ENCODE peak calls at places on chromosomes 7 and 10, in seven cellular contexts. C, R, Y, E, M, G and N are unnamed samples.

GRCh38 chr10:4352566-4352961 is 473.4 kb upstream of the AKR1E2 start:
- DNase-seq in G (no peak), R (no peak), E (no peak), C (no peak), Y (no peak), M (no peak), N (no peak)

GRCh38 chr7:13181221-13181620 is 493.8 kb downstream of the ARL4A start:
- DNase-seq in M (no peak), C (no peak), G (no peak), Y (peak), R (no peak), E (no peak), N (no peak)

GRCh38 chr10:46536171-46536570 is 20.3 kb downstream of the GPRIN2 start:
- DNase-seq in Y (no peak), R (no peak), G (no peak), C (no peak), E (no peak), M (no peak), N (no peak)

GRCh38 chr7:27199820-27200760 is at the start of gene HOXA13:
- DNase-seq in E (no peak), R (no peak), G (peak), C (peak), M (no peak), Y (peak), N (no peak)

GRCh38 chr10:130023454-130024230 is 59.6 kb upstream of the EBF3 start:
- DNase-seq in R (no peak), C (peak), M (no peak), E (no peak), G (no peak), Y (no peak), N (no peak)

GRCh38 chr7:77684030-77684429 is 12.2 kb upstream of the RSBN1L start:
- DNase-seq in M (no peak), C (no peak), Y (no peak), E (no peak), R (no peak), G (no peak), N (no peak)

GRCh38 chr7:47390914-47391313 is 191.0 kb downstream of the TNS3 start:
- DNase-seq in R (no peak), G (no peak), C (no peak), Y (no peak), M (no peak), E (no peak), N (no peak)

GRCh38 chr10:86389441-86390193 is 23.0 kb upstream of the GRID1 start:
- DNase-seq in G (no peak), E (peak), Y (no peak), R (no peak), C (no peak), M (peak), N (no peak)

GRCh38 chr7:84364708-84365107 is 170.1 kb upstream of the SEMA3A start:
- DNase-seq in R (no peak), G (no peak), M (no peak), E (no peak), C (no peak), Y (no peak), N (no peak)

GRCh38 chr10:28240400-28240799 is 62.5 kb downstream of the MPP7 start:
- DNase-seq in R (no peak), C (no peak), Y (no peak), E (no peak), G (no peak), M (no peak), N (no peak)

GRCh38 chr7:83119496-83119895 is 43.2 kb downstream of the PCLO start:
- DNase-seq in G (no peak), R (no peak), Y (no peak), M (no peak), C (no peak), E (no peak), N (peak)

GRCh38 chr7:81721428-81721827 is 48.4 kb downstream of the HGF start:
- DNase-seq in E (no peak), C (no peak), Y (no peak), M (no peak), G (no peak), R (no peak), N (no peak)

GRCh38 chr10:107809889-107810288 is 645.4 kb upstream of the SORCS1 start:
- DNase-seq in E (no peak), C (no peak), Y (no peak), M (no peak), R (no peak), G (no peak), N (no peak)

GRCh38 chr10:28939352-28940157 is 262.2 kb downstream of the BAMBI start:
- DNase-seq in G (peak), E (no peak), Y (peak), M (no peak), C (no peak), R (no peak), N (peak)

GRCh38 chr10:7826971-7827370 is 8.7 kb downstream of the TAF3 start:
- DNase-seq in G (no peak), Y (no peak), R (no peak), M (no peak), E (no peak), C (no peak), N (peak)

GRCh38 chr10:119423510-119423874 is 119.0 kb downstream of the RGS10 start:
- DNase-seq in Y (no peak), E (no peak), R (no peak), G (no peak), C (no peak), M (no peak), N (no peak)

GRCh38 chr10:69515699-69516547 is 57.3 kb downstream of the NEUROG3 start:
- DNase-seq in G (peak), Y (peak), R (peak), E (peak), C (no peak), M (peak), N (peak)

GRCh38 chr10:14701466-14701865 is 73.2 kb downstream of the FAM107B start:
- DNase-seq in G (no peak), M (no peak), E (no peak), R (no peak), C (no peak), Y (no peak), N (no peak)

GRCh38 chr10:118871244-118871865 is 116.6 kb upstream of the CACUL1 start:
- DNase-seq in E (no peak), R (no peak), G (no peak), M (no peak), Y (no peak), C (no peak), N (no peak)

GRCh38 chr7:5701085-5701914 is 80.2 kb downstream of the RNF216 start:
- DNase-seq in R (peak), C (no peak), Y (no peak), G (no peak), E (peak), M (peak), N (peak)

GRCh38 chr7:149422065-149422913 is 38.6 kb downstream of the ZNF777 start:
- DNase-seq in Y (peak), E (peak), M (peak), G (peak), R (peak), C (peak), N (peak)

GRCh38 chr7:92155108-92155755 is 21.0 kb upstream of the CYP51A1 start:
- DNase-seq in E (no peak), Y (no peak), G (no peak), M (no peak), C (no peak), R (no peak), N (no peak)

GRCh38 chr10:69458426-69459100 is 7.3 kb downstream of the TSPAN15 start:
- DNase-seq in E (no peak), C (no peak), R (no peak), M (no peak), Y (no peak), G (no peak), N (peak)

GRCh38 chr7:30313793-30314192 is 29.4 kb downstream of the ZNRF2 start:
- DNase-seq in G (no peak), M (no peak), Y (no peak), R (no peak), E (no peak), C (no peak), N (no peak)

GRCh38 chr10:102246261-102246660 is 929 bp downstream of the GBF1 start:
- DNase-seq in C (no peak), R (no peak), G (no peak), M (no peak), E (no peak), Y (no peak), N (no peak)

GRCh38 chr7:124152859-124153692 is 120.2 kb upstream of the TMEM229A start:
- DNase-seq in M (no peak), C (no peak), G (no peak), R (no peak), Y (no peak), E (no peak), N (peak)

GRCh38 chr10:62763155-62763554 is 41.4 kb upstream of the ADO start:
- DNase-seq in G (no peak), C (no peak), M (no peak), E (no peak), Y (no peak), R (no peak), N (no peak)

GRCh38 chr7:46257766-46258448 is 336.8 kb upstream of the IGFBP3 start:
- DNase-seq in C (no peak), M (no peak), G (no peak), R (no peak), E (no peak), Y (no peak), N (no peak)

GRCh38 chr10:133242611-133243356 is 5.1 kb downstream of the VENTX start:
- DNase-seq in R (no peak), C (no peak), M (no peak), Y (no peak), G (no peak), E (no peak), N (no peak)

GRCh38 chr10:79191951-79192676 is 123.3 kb downstream of the ZMIZ1 start:
- DNase-seq in G (no peak), Y (no peak), M (no peak), E (no peak), R (no peak), C (no peak), N (no peak)

GRCh38 chr10:121668336-121669009 is 70.2 kb upstream of the FGFR2 start:
- DNase-seq in Y (peak), C (no peak), G (no peak), R (no peak), E (no peak), M (no peak), N (no peak)

GRCh38 chr7:137669706-137670105 is 177.1 kb downstream of the DGKI start:
- DNase-seq in Y (no peak), G (no peak), E (no peak), C (no peak), M (no peak), R (no peak), N (no peak)

GRCh38 chr10:12719365-12719764 is 282.1 kb downstream of the CCDC3 start:
- DNase-seq in C (no peak), G (no peak), R (no peak), M (no peak), Y (no peak), E (peak), N (peak)

GRCh38 chr7:141702047-141702567 is at the start of gene DENND11:
- DNase-seq in M (peak), R (peak), E (peak), Y (peak), C (peak), G (peak), N (no peak)

GRCh38 chr10:86104611-86105145 is 261.9 kb downstream of the GRID1 start:
- DNase-seq in R (no peak), G (no peak), C (peak), Y (no peak), E (no peak), M (no peak), N (no peak)